ENCODE peak calls at places on chromosomes 7 and 10, in ten cellular contexts. J is body of pancreas, M is gastrocnemius medialis, X is HepG2, Z is H1, E is right lobe of liver, R is HCT116, Y is IMR-90, S is A549, D is spleen. N is an unnamed sample.
A peak's percentile ranks its signal among the peaks of the same experiment; 100 is the strongest.

GRCh38 chr10:15898046-15898445 is 37.7 kb upstream of the MINDY3 start:
- DNase-seq in J (no peak), M (no peak), X (no peak), Z (no peak), E (no peak), R (no peak), Y (peak; percentile 8), S (no peak), D (no peak), N (no peak)

GRCh38 chr10:34780818-34781380 is 34.2 kb downstream of the PARD3 start:
- DNase-seq in J (peak; percentile 46), M (peak; percentile 59), X (no peak), Z (no peak), E (no peak), R (no peak), Y (peak; percentile 63), S (no peak), D (no peak), N (peak; percentile 78)

GRCh38 chr7:100167912-100168323 is 499 bp downstream of the GAL3ST4 start:
- DNase-seq in J (no peak), M (no peak), X (no peak), Z (no peak), E (no peak), R (no peak), Y (no peak), S (no peak), D (peak; percentile 52), N (no peak)

GRCh38 chr10:127973810-127974311 is 67.0 kb downstream of the PTPRE start:
- DNase-seq in J (no peak), M (no peak), X (no peak), Z (no peak), E (no peak), R (no peak), Y (no peak), S (no peak), D (no peak), N (peak; percentile 52)

GRCh38 chr7:1900847-1901246 is 230.8 kb downstream of the ELFN1 start:
- DNase-seq in J (no peak), M (no peak), X (no peak), Z (no peak), E (no peak), R (no peak), Y (no peak), S (no peak), D (peak; percentile 51), N (no peak)

GRCh38 chr7:15084368-15084767 is 181.8 kb upstream of the DGKB start:
- DNase-seq in J (no peak), M (no peak), X (no peak), Z (no peak), E (no peak), R (no peak), Y (no peak), S (no peak), D (no peak), N (no peak)

GRCh38 chr7:2813350-2814185 is 30.5 kb downstream of the GNA12 start:
- DNase-seq in J (no peak), M (no peak), X (no peak), Z (no peak), E (no peak), R (no peak), Y (no peak), S (no peak), D (no peak), N (no peak)

GRCh38 chr10:67812007-67812406 is 26.0 kb downstream of the DNAJC12 start:
- DNase-seq in J (no peak), M (no peak), X (no peak), Z (no peak), E (no peak), R (no peak), Y (no peak), S (no peak), D (no peak), N (no peak)

GRCh38 chr7:108650487-108650886 is 80.8 kb downstream of the DNAJB9 start:
- DNase-seq in J (no peak), M (no peak), X (no peak), Z (no peak), E (no peak), R (no peak), Y (peak; percentile 29), S (no peak), D (no peak), N (no peak)

GRCh38 chr7:155278921-155279320 is 18.8 kb upstream of the INSIG1 start:
- DNase-seq in J (no peak), M (no peak), X (no peak), Z (no peak), E (no peak), R (no peak), Y (no peak), S (no peak), D (no peak), N (no peak)

GRCh38 chr10:36141786-36142560 is 499.9 kb upstream of the FZD8 start:
- DNase-seq in J (no peak), M (no peak), X (no peak), Z (no peak), E (no peak), R (no peak), Y (no peak), S (no peak), D (no peak), N (no peak)

GRCh38 chr10:94361161-94361794 is 1.5 kb downstream of the NOC3L start:
- DNase-seq in J (peak; percentile 56), M (no peak), X (peak; percentile 43), Z (no peak), E (peak; percentile 25), R (no peak), Y (no peak), S (no peak), D (no peak), N (peak; percentile 39)

GRCh38 chr7:118202056-118202455 is 18.1 kb downstream of the LSM8 start:
- DNase-seq in J (no peak), M (no peak), X (no peak), Z (no peak), E (no peak), R (no peak), Y (no peak), S (no peak), D (no peak), N (no peak)

GRCh38 chr10:48792687-48793096 is 108.0 kb downstream of the WDFY4 start:
- DNase-seq in J (no peak), M (no peak), X (no peak), Z (no peak), E (no peak), R (no peak), Y (peak; percentile 70), S (no peak), D (no peak), N (peak; percentile 25)

DNA sequence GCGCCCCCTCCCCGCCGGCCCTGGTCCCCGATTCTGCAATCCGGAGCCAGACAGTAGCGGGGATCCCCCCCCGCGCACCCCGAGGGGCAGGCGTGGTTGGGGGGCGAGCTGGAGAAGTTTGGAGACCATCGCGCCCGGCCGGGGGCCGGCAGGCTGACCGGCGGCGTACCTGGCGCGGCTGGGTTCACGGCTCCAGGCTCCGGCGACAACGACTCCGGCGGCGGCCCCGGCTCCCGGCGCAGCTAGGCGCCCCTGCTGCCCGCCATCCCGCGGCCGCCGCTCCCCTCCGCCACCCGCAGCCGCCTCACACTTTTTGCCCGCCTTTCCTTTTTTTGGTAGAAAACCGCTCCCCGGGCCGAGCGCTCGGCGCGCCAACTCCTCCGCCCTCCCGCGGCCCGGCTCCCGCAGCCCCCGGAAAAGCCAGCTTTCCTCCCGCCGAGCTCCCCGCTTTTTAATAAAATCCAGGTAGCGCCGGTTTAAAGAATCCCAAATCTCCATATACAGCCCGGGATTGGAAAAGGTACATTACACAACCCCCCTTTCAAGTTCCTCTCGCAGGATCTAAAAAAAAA is at the start of gene TNRC18:
- DNase-seq in J (peak; percentile 43), M (no peak), X (no peak), Z (peak; percentile 77), E (peak; percentile 55), R (no peak), Y (no peak), S (peak; percentile 38), D (peak; percentile 87), N (no peak)
- TF ChIP-seq POLR2A in J (peak; percentile 60), M (peak; percentile 49), X (no peak), Z (no peak), E (peak; percentile 34), R (no peak), Y (no peak), S (no peak), D (no peak), N (no peak)

DNA sequence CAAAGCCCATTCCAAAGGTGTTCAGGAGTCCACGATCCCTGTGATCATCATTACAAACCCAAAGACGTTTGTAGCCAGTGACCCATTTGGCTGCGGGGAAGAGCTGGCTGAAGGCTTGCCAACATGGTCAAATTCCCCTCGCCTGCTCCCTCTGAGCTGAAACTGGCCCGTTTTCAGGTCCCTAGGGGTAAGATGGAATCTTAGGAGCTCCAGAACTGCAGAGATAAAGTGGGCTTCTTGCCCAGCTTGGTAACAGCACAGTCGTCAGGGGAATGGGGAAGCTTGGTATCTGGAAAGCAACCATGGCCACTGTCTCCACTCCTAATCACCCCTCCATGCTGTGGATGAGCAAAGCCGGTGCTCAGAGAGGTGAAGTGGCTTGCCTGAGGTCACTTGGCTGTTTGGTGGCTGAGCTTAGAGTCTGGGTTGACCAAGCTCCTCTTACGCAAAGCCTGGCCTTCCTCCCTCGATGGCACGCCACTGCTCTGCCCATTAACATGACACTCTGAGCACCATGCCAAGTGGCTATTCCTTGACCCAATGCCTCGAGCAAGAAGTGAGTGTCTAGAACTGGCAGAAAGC is 155.5 kb downstream of the NEURL1 start:
- DNase-seq in J (peak; percentile 39), M (peak; percentile 96), X (no peak), Z (no peak), E (no peak), R (no peak), Y (peak; percentile 16), S (no peak), D (no peak), N (peak; percentile 93)
- H3K4me1 ChIP-seq in J (peaks cover 6% of the 10 kb centered on the region), M (peaks cover 93% of the 10 kb centered on the region), X (peaks cover 71% of the 10 kb centered on the region), Z (peaks cover 12% of the 10 kb centered on the region), E (peaks cover 57% of the 10 kb centered on the region), R (peaks cover 3% of the 10 kb centered on the region), Y (peaks cover 38% of the 10 kb centered on the region), S (no peaks in the 10 kb centered on the region), D (peaks cover 66% of the 10 kb centered on the region), N (peaks cover 44% of the 10 kb centered on the region)

DNA sequence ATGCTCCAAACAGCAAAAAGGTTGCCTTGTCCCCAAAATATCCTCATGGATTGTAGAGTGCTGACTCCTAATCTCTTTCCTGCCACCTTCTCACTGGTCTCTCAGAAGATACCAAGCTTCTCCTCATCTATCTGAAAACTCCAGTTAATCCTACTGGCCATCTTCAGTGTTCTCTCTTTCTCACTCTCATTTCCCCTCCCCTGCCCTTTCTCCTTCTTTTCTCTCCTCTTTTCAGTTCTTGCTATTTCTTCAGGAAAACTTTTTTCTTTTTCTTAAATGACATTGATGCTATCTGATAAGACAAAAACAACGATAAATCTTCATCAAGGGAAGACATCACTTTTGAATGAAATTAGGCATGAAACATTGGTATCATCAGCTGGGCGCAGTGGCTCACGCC is 109.8 kb downstream of the USP6NL start:
- DNase-seq in J (no peak), M (no peak), X (no peak), Z (no peak), E (no peak), R (no peak), Y (no peak), S (no peak), D (no peak), N (no peak)
- H3K27ac ChIP-seq in J (no peak overlapping the region), M (no peak overlapping the region), X (no peak overlapping the region), Z (no peak overlapping the region), E (no peak overlapping the region), R (no peak overlapping the region), Y (no peak overlapping the region), S (no peak overlapping the region), D (no peak overlapping the region), N (no peak overlapping the region)

DNA sequence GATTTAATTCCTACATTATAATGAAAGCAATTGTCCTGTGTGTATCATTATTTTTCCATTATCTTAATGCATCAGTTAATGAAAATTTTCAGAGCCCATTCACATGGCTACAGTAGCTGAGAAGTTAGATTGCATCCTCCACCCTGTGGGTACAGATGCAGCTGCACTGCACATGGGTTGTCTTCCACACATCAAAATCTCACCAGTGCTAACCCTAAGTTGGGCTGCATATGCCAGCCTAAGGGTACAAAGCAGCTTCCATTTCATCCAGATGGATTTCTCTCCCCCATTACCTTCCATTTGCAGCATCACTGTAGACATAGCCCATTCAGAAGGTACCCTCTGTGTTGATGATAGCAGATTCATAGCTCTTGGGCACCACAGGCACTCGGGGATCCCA is 74.7 kb upstream of the WDR11 start:
- DNase-seq in J (no peak), M (no peak), X (no peak), Z (no peak), E (no peak), R (no peak), Y (no peak), S (no peak), D (no peak), N (no peak)
- TF ChIP-seq POLR2A in J (no peak), M (no peak), X (no peak), Z (no peak), E (no peak), R (no peak), Y (no peak), S (no peak), D (no peak), N (no peak)

N was measured in adrenal gland.